ENCODE peak calls at places on chromosome 21, in four cellular contexts. M is activated naive CD4-positive, alpha-beta T cell treated with anti-CD3 and anti-CD28 coated beads, Interleukin-2, amount 10 ng/mL, durations not matched to agents 7 days and 5 days; I is heart left ventricle; Z is NCI-H2081. Y is an unnamed sample.

GRCh38 chr21:42931560-42932235 is 6.3 kb upstream of the ERVH48-1 start:
- DNase-seq in Z (no peak), I (no peak), M (no peak), Y (no peak)

GRCh38 chr21:45640888-45641479 is 2.5 kb upstream of the PCBP3 start:
- DNase-seq in M (no peak), I (peak), Z (no peak), Y (no peak)

GRCh38 chr21:27221084-27221483 is 254.2 kb upstream of the ADAMTS5 start:
- DNase-seq in Z (no peak), M (no peak), I (no peak), Y (no peak)

GRCh38 chr21:42665026-42665425 is 11.6 kb downstream of the PDE9A start:
- DNase-seq in M (no peak), I (no peak), Z (no peak), Y (no peak)

GRCh38 chr21:15164678-15165303 is 100.0 kb upstream of the NRIP1 start:
- DNase-seq in M (no peak), I (no peak), Z (no peak), Y (no peak)

GRCh38 chr21:45032332-45032731 is 42.0 kb upstream of the ADARB1 start:
- DNase-seq in M (no peak), I (no peak), Z (no peak), Y (no peak)

GRCh38 chr21:17798796-17799195 is 20.4 kb downstream of the C21orf91 start:
- DNase-seq in I (no peak), M (no peak), Z (no peak), Y (no peak)

GRCh38 chr21:45562401-45562800 is 20.2 kb upstream of the SLC19A1 start:
- DNase-seq in Z (no peak), I (no peak), M (no peak), Y (no peak)

GRCh38 chr21:27077501-27077900 is 110.6 kb upstream of the ADAMTS5 start:
- DNase-seq in Z (no peak), M (no peak), I (no peak), Y (no peak)

GRCh38 chr21:45869121-45870007 is 112.2 kb upstream of the COL6A1 start:
- DNase-seq in M (no peak), Z (no peak), I (no peak), Y (no peak)

GRCh38 chr21:44708213-44708865 is 3.0 kb downstream of the TSPEAR start:
- DNase-seq in I (no peak), M (peak), Z (no peak), Y (peak)

GRCh38 chr21:30030416-30030815 is 90.6 kb upstream of the GRIK1 start:
- DNase-seq in M (no peak), I (no peak), Z (no peak), Y (no peak)

GRCh38 chr21:44892536-44893277 is 19.2 kb upstream of the PTTG1IP start:
- DNase-seq in Z (peak), M (peak), I (no peak), Y (peak)

GRCh38 chr21:44414291-44415072 is 40.8 kb upstream of the LRRC3 start:
- DNase-seq in I (no peak), Z (no peak), M (peak), Y (no peak)

GRCh38 chr21:42289926-42290325 is 25.3 kb downstream of the TFF3 start:
- DNase-seq in Z (no peak), M (no peak), I (peak), Y (peak)

GRCh38 chr21:27314096-27314495 is 347.2 kb upstream of the ADAMTS5 start:
- DNase-seq in Z (no peak), I (no peak), M (no peak), Y (no peak)

GRCh38 chr21:44012474-44013379 is 618 bp downstream of the TRAPPC10 start:
- DNase-seq in Z (no peak), M (peak), I (peak), Y (peak)

GRCh38 chr21:46626536-46627302 is 8.8 kb upstream of the PRMT2 start:
- DNase-seq in Z (no peak), I (no peak), M (peak), Y (no peak)

GRCh38 chr21:37829447-37829846 is 86.8 kb downstream of the KCNJ6 start:
- DNase-seq in M (no peak), I (no peak), Z (no peak), Y (no peak)

GRCh38 chr21:45332981-45333582 is 45.4 kb upstream of the POFUT2 start:
- DNase-seq in I (no peak), M (no peak), Z (no peak), Y (peak)

GRCh38 chr21:43467785-43468184 is 40.9 kb upstream of the SIK1 start:
- DNase-seq in I (no peak), M (peak), Z (no peak), Y (no peak)

GRCh38 chr21:44485796-44486195 is 30.5 kb downstream of the LRRC3 start:
- DNase-seq in M (no peak), Z (no peak), I (no peak), Y (no peak)

GRCh38 chr21:23593582-23593981 is 2013.7 kb downstream of the MRPL39 start:
- DNase-seq in Z (no peak), M (no peak), I (no peak), Y (no peak)

GRCh38 chr21:44628707-44629391 is 2.0 kb downstream of the KRTAP10-9 start:
- DNase-seq in M (no peak), Z (no peak), I (no peak), Y (no peak)

GRCh38 chr21:28261291-28261690 is 731.4 kb downstream of the LTN1 start:
- DNase-seq in M (no peak), I (no peak), Z (no peak), Y (no peak)